ENCODE peak calls at places on chromosomes 5 and 9, in six cellular contexts. A, B, W, I, H and L are unnamed samples.

GRCh38 chr5:115583474-115583873 is 18.8 kb downstream of the TICAM2 start:
- DNase-seq in A (peak; percentile 91), B (no peak), W (no peak), I (peak; percentile 85), H (peak; percentile 52), L (no peak)

GRCh38 chr9:122020398-122020797 is 72.7 kb downstream of the TTLL11 start:
- DNase-seq in A (peak; percentile 22), B (no peak), W (no peak), I (no peak), H (no peak), L (no peak)

GRCh38 chr5:112070022-112070421 is 313.0 kb upstream of the NREP start:
- DNase-seq in A (no peak), B (no peak), W (no peak), I (no peak), H (no peak), L (peak; percentile 36)

GRCh38 chr9:14910178-14910805 is at the start of gene FREM1:
- DNase-seq in A (peak; percentile 67), B (no peak), W (no peak), I (peak; percentile 15), H (peak; percentile 30), L (peak; percentile 63)

GRCh38 chr5:109880907-109881685 is 191.4 kb downstream of the MAN2A1 start:
- DNase-seq in A (peak; percentile 14), B (no peak), W (no peak), I (no peak), H (no peak), L (no peak)

GRCh38 chr9:123996731-123997421 is 14.7 kb upstream of the LHX2 start:
- DNase-seq in A (peak; percentile 72), B (no peak), W (no peak), I (no peak), H (no peak), L (no peak)

GRCh38 chr9:82466616-82467251 is 478.2 kb downstream of the SPATA31D1 start:
- DNase-seq in A (peak; percentile 21), B (no peak), W (no peak), I (no peak), H (no peak), L (peak; percentile 42)

GRCh38 chr9:21452681-21453080 is 12.4 kb downstream of the IFNA1 start:
- DNase-seq in A (no peak), B (no peak), W (no peak), I (no peak), H (no peak), L (no peak)

GRCh38 chr5:26872337-26872736 is 166.0 kb downstream of the CDH9 start:
- DNase-seq in A (no peak), B (no peak), W (no peak), I (no peak), H (no peak), L (no peak)

GRCh38 chr9:132541051-132541450 is 41.4 kb upstream of the BARHL1 start:
- DNase-seq in A (no peak), B (no peak), W (no peak), I (no peak), H (no peak), L (no peak)

GRCh38 chr9:9942764-9943424 is 669.9 kb downstream of the PTPRD start:
- DNase-seq in A (peak; percentile 65), B (peak; percentile 42), W (no peak), I (peak; percentile 63), H (peak; percentile 12), L (peak; percentile 43)

GRCh38 chr5:125657936-125658335 is 765.3 kb upstream of the GRAMD2B start:
- DNase-seq in A (no peak), B (no peak), W (no peak), I (no peak), H (no peak), L (peak; percentile 33)

GRCh38 chr5:157747766-157748700 is 4.5 kb downstream of the LSM11 start:
- DNase-seq in A (peak; percentile 34), B (no peak), W (no peak), I (no peak), H (no peak), L (no peak)

GRCh38 chr5:87300744-87301143 is 33.1 kb downstream of the RASA1 start:
- DNase-seq in A (peak; percentile 78), B (peak; percentile 92), W (no peak), I (peak; percentile 84), H (peak; percentile 71), L (peak; percentile 14)

GRCh38 chr5:60346391-60346790 is 353.6 kb downstream of the DEPDC1B start:
- DNase-seq in A (peak; percentile 4), B (no peak), W (no peak), I (no peak), H (no peak), L (no peak)

GRCh38 chr5:95251185-95251584 is 33.7 kb downstream of the MCTP1 start:
- DNase-seq in A (no peak), B (no peak), W (no peak), I (no peak), H (no peak), L (no peak)

GRCh38 chr9:134483361-134484184 is 157.3 kb downstream of the RXRA start:
- DNase-seq in A (no peak), B (no peak), W (no peak), I (no peak), H (no peak), L (peak; percentile 3)

GRCh38 chr9:135565141-135565628 is 3.6 kb downstream of the PAEP start:
- DNase-seq in A (no peak), B (no peak), W (no peak), I (no peak), H (no peak), L (no peak)

GRCh38 chr9:98702835-98703385 is 5.8 kb downstream of the GABBR2 start:
- DNase-seq in A (no peak), B (no peak), W (no peak), I (no peak), H (no peak), L (no peak)
- H3K27me3 ChIP-seq in A (peaks cover 48% of the 10 kb centered on the region), B (no peaks in the 10 kb centered on the region), W (peaks cover 13% of the 10 kb centered on the region), I (peaks cover 27% of the 10 kb centered on the region), H (peaks cover 33% of the 10 kb centered on the region), L (peaks cover 34% of the 10 kb centered on the region)

DNA sequence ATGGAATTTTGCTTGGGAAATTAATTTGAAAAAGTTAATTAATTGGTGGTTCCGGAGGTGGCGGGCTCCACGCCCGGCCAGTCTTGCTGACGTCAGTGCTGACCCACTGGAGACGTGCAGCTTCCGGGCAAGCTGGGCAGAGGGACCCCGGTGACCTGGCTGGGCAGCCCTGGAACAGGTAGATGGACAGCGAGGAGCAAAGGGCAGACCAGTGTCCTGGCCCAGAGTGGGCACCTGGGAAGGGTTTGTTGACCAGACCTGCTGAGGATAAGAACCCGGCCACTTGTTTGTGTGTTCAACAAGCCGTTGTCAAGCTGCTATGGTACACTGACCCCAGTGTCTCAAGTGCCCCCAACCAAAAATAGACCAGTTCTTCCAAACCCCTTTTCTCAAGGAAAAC is 17.5 kb downstream of the CXXC5 start:
- DNase-seq in A (no peak), B (no peak), W (no peak), I (no peak), H (no peak), L (no peak)
- H3K4me1 ChIP-seq in A (peaks cover 43% of the 10 kb centered on the region), B (peaks cover 94% of the 10 kb centered on the region), W (peaks cover 23% of the 10 kb centered on the region), I (peaks cover 22% of the 10 kb centered on the region), H (peaks cover 50% of the 10 kb centered on the region), L (peaks cover 69% of the 10 kb centered on the region)

DNA sequence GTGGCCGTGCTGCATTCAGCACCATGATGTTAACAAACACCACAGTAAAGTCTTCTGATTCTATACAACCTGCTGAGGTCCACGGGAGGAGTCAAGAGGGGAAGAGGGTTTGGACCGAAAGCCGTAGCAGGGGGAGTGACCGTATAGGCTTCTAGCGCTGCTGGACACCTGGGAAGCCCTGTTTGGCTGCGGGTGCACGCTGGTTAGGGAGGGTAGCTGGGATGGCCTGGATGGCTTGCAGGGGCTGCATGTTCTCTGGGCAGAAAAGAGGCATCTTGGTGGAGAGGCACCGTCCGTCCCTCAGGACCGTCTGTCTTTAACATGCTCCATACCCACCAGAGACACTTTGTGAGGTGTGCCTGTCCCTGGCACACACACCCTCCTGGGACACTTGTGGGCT is 251.0 kb upstream of the IRX1 start:
- DNase-seq in A (no peak), B (no peak), W (no peak), I (no peak), H (no peak), L (no peak)
- H3K9me3 ChIP-seq in A (no peaks in the 10 kb centered on the region), B (no peaks in the 10 kb centered on the region), W (no peaks in the 10 kb centered on the region), I (no peaks in the 10 kb centered on the region), H (peaks cover 33% of the 10 kb centered on the region), L (no peaks in the 10 kb centered on the region)

GRCh38 chr5:3594514-3595101 is 1.0 kb upstream of the IRX1 start:
- DNase-seq in A (no peak), B (no peak), W (no peak), I (no peak), H (no peak), L (no peak)

GRCh38 chr5:3590253-3590966 is 5.2 kb upstream of the IRX1 start:
- DNase-seq in A (no peak), B (no peak), W (no peak), I (no peak), H (no peak), L (no peak)

GRCh38 chr5:3593771-3594513 is 1.7 kb upstream of the IRX1 start:
- DNase-seq in A (no peak), B (no peak), W (no peak), I (no peak), H (no peak), L (no peak)

GRCh38 chr5:3590967-3591900 is 4.4 kb upstream of the IRX1 start:
- DNase-seq in A (no peak), B (no peak), W (no peak), I (no peak), H (no peak), L (no peak)

GRCh38 chr5:3592298-3592697 is 3.3 kb upstream of the IRX1 start:
- DNase-seq in A (no peak), B (no peak), W (no peak), I (no peak), H (no peak), L (no peak)
- H3K27me3 ChIP-seq in A (peaks cover 92% of the 10 kb centered on the region), B (no peaks in the 10 kb centered on the region), W (peaks cover 8% of the 10 kb centered on the region), I (peaks cover 6% of the 10 kb centered on the region), H (no peaks in the 10 kb centered on the region), L (peaks cover 2% of the 10 kb centered on the region)

GRCh38 chr9:129357773-129358250 is 179.8 kb upstream of the IER5L start:
- DNase-seq in A (no peak), B (no peak), W (no peak), I (no peak), H (no peak), L (no peak)
- H3K4me1 ChIP-seq in A (peaks cover 10% of the 10 kb centered on the region), B (peaks cover 18% of the 10 kb centered on the region), W (no peaks in the 10 kb centered on the region), I (peaks cover 2% of the 10 kb centered on the region), H (no peaks in the 10 kb centered on the region), L (peaks cover 8% of the 10 kb centered on the region)

DNA sequence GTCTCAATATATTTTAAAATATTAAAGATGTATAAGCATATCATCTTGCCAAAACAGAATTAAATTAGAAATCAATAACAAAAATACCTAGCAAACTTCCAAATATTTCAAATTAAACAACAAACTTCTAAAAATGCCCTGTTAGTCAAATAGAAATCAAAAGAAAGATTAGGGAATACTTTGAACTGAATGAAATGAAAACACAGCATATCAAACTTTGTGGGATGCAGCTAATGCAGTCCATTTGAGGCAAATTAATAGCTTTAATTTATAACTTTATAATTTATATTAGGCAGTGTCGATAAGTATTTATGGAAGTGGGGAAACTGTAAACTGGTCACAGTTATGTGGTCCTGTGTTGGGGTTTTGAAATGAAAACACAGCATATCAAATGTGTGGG is 17.1 kb downstream of the SLC6A3 start:
- DNase-seq in A (no peak), B (no peak), W (no peak), I (no peak), H (no peak), L (no peak)
- H3K9me3 ChIP-seq in A (peaks cover 3% of the 10 kb centered on the region), B (peaks cover 12% of the 10 kb centered on the region), W (peaks cover 8% of the 10 kb centered on the region), I (no peaks in the 10 kb centered on the region), H (peaks cover 71% of the 10 kb centered on the region), L (no peaks in the 10 kb centered on the region)